ENCODE peak calls at places on chromosomes 4 and X, in nine cellular contexts. One of them, this sample, is unnamed.
A peak's percentile ranks its signal among the peaks of the same experiment; 100 is the strongest.

GRCh38 chrX:1534321-1535168 is 2.4 kb downstream of the P2RY8 start:
- DNase-seq in fibroblast of mammary gland: no peak
- DNase-seq in K562: peak; percentile 43
- DNase-seq in right lobe of liver: no peak
- DNase-seq in cardiac fibroblast: no peak
- DNase-seq in fibroblast of lung: no peak
- DNase-seq in left lung: no peak
- DNase-seq in WERI-Rb-1: peak; percentile 42
- DNase-seq in heart left ventricle: no peak
- DNase-seq in this sample: no peak

GRCh38 chr4:2286904-2287593 is 25.1 kb upstream of the MXD4 start:
- DNase-seq in fibroblast of mammary gland: peak; percentile 52
- DNase-seq in K562: no peak
- DNase-seq in right lobe of liver: peak; percentile 21
- DNase-seq in cardiac fibroblast: no peak
- DNase-seq in fibroblast of lung: no peak
- DNase-seq in left lung: peak; percentile 19
- DNase-seq in WERI-Rb-1: peak; percentile 88
- DNase-seq in heart left ventricle: no peak
- DNase-seq in this sample: no peak

GRCh38 chr4:47122592-47123291 is 91.4 kb downstream of the GABRB1 start:
- DNase-seq in fibroblast of mammary gland: peak; percentile 72
- DNase-seq in K562: peak; percentile 38
- DNase-seq in right lobe of liver: no peak
- DNase-seq in cardiac fibroblast: peak; percentile 86
- DNase-seq in fibroblast of lung: peak; percentile 85
- DNase-seq in left lung: no peak
- DNase-seq in WERI-Rb-1: peak; percentile 79
- DNase-seq in heart left ventricle: peak; percentile 25
- DNase-seq in this sample: peak; percentile 19

GRCh38 chr4:37442062-37442323 is 197.4 kb downstream of the NWD2 start:
- DNase-seq in fibroblast of mammary gland: no peak
- DNase-seq in K562: no peak
- DNase-seq in right lobe of liver: no peak
- DNase-seq in cardiac fibroblast: no peak
- DNase-seq in fibroblast of lung: no peak
- DNase-seq in left lung: no peak
- DNase-seq in WERI-Rb-1: no peak
- DNase-seq in heart left ventricle: no peak
- DNase-seq in this sample: no peak

GRCh38 chr4:152385551-152385950 is 150.3 kb downstream of the FBXW7 start:
- DNase-seq in fibroblast of mammary gland: peak; percentile 44
- DNase-seq in K562: no peak
- DNase-seq in right lobe of liver: no peak
- DNase-seq in cardiac fibroblast: peak; percentile 43
- DNase-seq in fibroblast of lung: peak; percentile 38
- DNase-seq in left lung: no peak
- DNase-seq in WERI-Rb-1: no peak
- DNase-seq in heart left ventricle: no peak
- DNase-seq in this sample: no peak

GRCh38 chr4:122810669-122811068 is 16.0 kb upstream of the FGF2 start:
- DNase-seq in fibroblast of mammary gland: peak; percentile 65
- DNase-seq in K562: no peak
- DNase-seq in right lobe of liver: no peak
- DNase-seq in cardiac fibroblast: peak; percentile 65
- DNase-seq in fibroblast of lung: peak; percentile 61
- DNase-seq in left lung: no peak
- DNase-seq in WERI-Rb-1: no peak
- DNase-seq in heart left ventricle: no peak
- DNase-seq in this sample: no peak

GRCh38 chr4:116480486-116480990 is 604.8 kb downstream of the TRAM1L1 start:
- DNase-seq in fibroblast of mammary gland: no peak
- DNase-seq in K562: no peak
- DNase-seq in right lobe of liver: no peak
- DNase-seq in cardiac fibroblast: no peak
- DNase-seq in fibroblast of lung: no peak
- DNase-seq in left lung: no peak
- DNase-seq in WERI-Rb-1: no peak
- DNase-seq in heart left ventricle: no peak
- DNase-seq in this sample: no peak

GRCh38 chrX:119236599-119237525 is 777 bp downstream of the PGRMC1 start:
- DNase-seq in fibroblast of mammary gland: peak; percentile 68
- DNase-seq in K562: peak; percentile 44
- DNase-seq in right lobe of liver: peak; percentile 63
- DNase-seq in cardiac fibroblast: peak; percentile 61
- DNase-seq in fibroblast of lung: peak; percentile 66
- DNase-seq in left lung: no peak
- DNase-seq in WERI-Rb-1: peak; percentile 33
- DNase-seq in heart left ventricle: no peak
- DNase-seq in this sample: no peak

GRCh38 chr4:149291463-149291862 is 524.2 kb downstream of the IQCM start:
- DNase-seq in fibroblast of mammary gland: peak; percentile 69
- DNase-seq in K562: no peak
- DNase-seq in right lobe of liver: no peak
- DNase-seq in cardiac fibroblast: peak; percentile 45
- DNase-seq in fibroblast of lung: peak; percentile 86
- DNase-seq in left lung: no peak
- DNase-seq in WERI-Rb-1: no peak
- DNase-seq in heart left ventricle: peak; percentile 48
- DNase-seq in this sample: peak; percentile 33

GRCh38 chr4:16187455-16187854 is 38.8 kb downstream of the TAPT1 start:
- DNase-seq in fibroblast of mammary gland: no peak
- DNase-seq in K562: no peak
- DNase-seq in right lobe of liver: no peak
- DNase-seq in cardiac fibroblast: peak; percentile 14
- DNase-seq in fibroblast of lung: no peak
- DNase-seq in left lung: no peak
- DNase-seq in WERI-Rb-1: no peak
- DNase-seq in heart left ventricle: no peak
- DNase-seq in this sample: no peak

GRCh38 chr4:176323511-176324160 is 3.9 kb downstream of the SPCS3 start:
- DNase-seq in fibroblast of mammary gland: no peak
- DNase-seq in K562: no peak
- DNase-seq in right lobe of liver: no peak
- DNase-seq in cardiac fibroblast: peak; percentile 41
- DNase-seq in fibroblast of lung: peak; percentile 29
- DNase-seq in left lung: no peak
- DNase-seq in WERI-Rb-1: no peak
- DNase-seq in heart left ventricle: no peak
- DNase-seq in this sample: no peak

GRCh38 chrX:13898603-13899002 is 81.7 kb upstream of the GPM6B start:
- DNase-seq in fibroblast of mammary gland: peak; percentile 85
- DNase-seq in K562: no peak
- DNase-seq in right lobe of liver: no peak
- DNase-seq in cardiac fibroblast: peak; percentile 73
- DNase-seq in fibroblast of lung: no peak
- DNase-seq in left lung: no peak
- DNase-seq in WERI-Rb-1: no peak
- DNase-seq in heart left ventricle: no peak
- DNase-seq in this sample: no peak

GRCh38 chrX:132774312-132774711 is 184.1 kb downstream of the HS6ST2 start:
- DNase-seq in fibroblast of mammary gland: no peak
- DNase-seq in K562: no peak
- DNase-seq in right lobe of liver: no peak
- DNase-seq in cardiac fibroblast: no peak
- DNase-seq in fibroblast of lung: no peak
- DNase-seq in left lung: no peak
- DNase-seq in WERI-Rb-1: no peak
- DNase-seq in heart left ventricle: no peak
- DNase-seq in this sample: no peak

GRCh38 chr4:52586069-52586468 is 73.0 kb downstream of the USP46 start:
- DNase-seq in fibroblast of mammary gland: no peak
- DNase-seq in K562: no peak
- DNase-seq in right lobe of liver: no peak
- DNase-seq in cardiac fibroblast: no peak
- DNase-seq in fibroblast of lung: no peak
- DNase-seq in left lung: no peak
- DNase-seq in WERI-Rb-1: no peak
- DNase-seq in heart left ventricle: no peak
- DNase-seq in this sample: no peak

GRCh38 chrX:71216446-71216845 is 6.6 kb upstream of the GJB1 start:
- DNase-seq in fibroblast of mammary gland: no peak
- DNase-seq in K562: no peak
- DNase-seq in right lobe of liver: no peak
- DNase-seq in cardiac fibroblast: no peak
- DNase-seq in fibroblast of lung: no peak
- DNase-seq in left lung: no peak
- DNase-seq in WERI-Rb-1: no peak
- DNase-seq in heart left ventricle: no peak
- DNase-seq in this sample: no peak

GRCh38 chrX:43970528-43970927 is 2.7 kb downstream of the NDP start:
- DNase-seq in fibroblast of mammary gland: peak; percentile 81
- DNase-seq in K562: no peak
- DNase-seq in right lobe of liver: no peak
- DNase-seq in cardiac fibroblast: peak; percentile 29
- DNase-seq in fibroblast of lung: no peak
- DNase-seq in left lung: no peak
- DNase-seq in WERI-Rb-1: no peak
- DNase-seq in heart left ventricle: no peak
- DNase-seq in this sample: no peak

DNA sequence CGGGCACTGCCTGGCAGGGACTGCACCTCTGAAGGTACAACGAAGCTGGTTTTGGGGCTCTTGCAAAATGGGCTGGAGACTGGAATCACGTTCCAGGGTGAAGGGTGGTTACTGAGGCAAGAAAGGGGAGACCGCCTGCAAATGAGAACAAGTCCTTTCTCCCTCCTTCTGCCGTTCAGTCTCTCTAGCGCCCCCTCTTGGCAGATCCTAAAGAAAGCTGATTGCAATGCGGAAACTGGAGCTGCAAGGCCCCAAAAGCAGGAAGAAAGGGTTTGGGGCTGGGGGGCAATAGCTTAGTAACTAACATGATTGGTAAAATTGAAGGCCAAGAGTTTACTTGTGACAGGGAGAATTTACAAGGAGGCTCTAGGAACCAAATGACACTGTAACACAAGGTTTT is 222.6 kb upstream of the HAND2 start:
- DNase-seq in fibroblast of mammary gland: peak; percentile 46
- DNase-seq in K562: peak; percentile 56
- DNase-seq in right lobe of liver: no peak
- DNase-seq in cardiac fibroblast: peak; percentile 36
- DNase-seq in fibroblast of lung: no peak
- DNase-seq in left lung: no peak
- DNase-seq in WERI-Rb-1: peak; percentile 75
- DNase-seq in heart left ventricle: no peak
- DNase-seq in this sample: no peak
- TF ChIP-seq CTCF in fibroblast of mammary gland: peak; percentile 64
- TF ChIP-seq CTCF in K562: peak; percentile 72
- TF ChIP-seq CTCF in right lobe of liver: peak; percentile 27
- TF ChIP-seq CTCF in cardiac fibroblast: peak; percentile 51
- TF ChIP-seq CTCF in fibroblast of lung: peak; percentile 38
- TF ChIP-seq CTCF in left lung: no peak
- TF ChIP-seq CTCF in WERI-Rb-1: peak; percentile 85
- TF ChIP-seq CTCF in heart left ventricle: peak; percentile 50
- TF ChIP-seq CTCF in this sample: peak; percentile 55

GRCh38 chr4:144579411-144580020 is 66.4 kb upstream of the HHIP start:
- DNase-seq in fibroblast of mammary gland: peak; percentile 57
- DNase-seq in K562: no peak
- DNase-seq in right lobe of liver: no peak
- DNase-seq in cardiac fibroblast: peak; percentile 90
- DNase-seq in fibroblast of lung: no peak
- DNase-seq in left lung: no peak
- DNase-seq in WERI-Rb-1: no peak
- DNase-seq in heart left ventricle: no peak
- DNase-seq in this sample: no peak
- H3K4me3 ChIP-seq in fibroblast of mammary gland: no peak overlapping the region
- H3K4me3 ChIP-seq in K562: no peak overlapping the region
- H3K4me3 ChIP-seq in right lobe of liver: no peak overlapping the region
- H3K4me3 ChIP-seq in cardiac fibroblast: no peak overlapping the region
- H3K4me3 ChIP-seq in fibroblast of lung: no peak overlapping the region
- H3K4me3 ChIP-seq in left lung: no peak overlapping the region
- H3K4me3 ChIP-seq in WERI-Rb-1: no peak overlapping the region
- H3K4me3 ChIP-seq in heart left ventricle: no peak overlapping the region
- H3K4me3 ChIP-seq in this sample: no peak overlapping the region

GRCh38 chrX:21985332-21985777 is 44.8 kb downstream of the SMS start:
- DNase-seq in fibroblast of mammary gland: peak; percentile 85
- DNase-seq in K562: peak; percentile 75
- DNase-seq in right lobe of liver: no peak
- DNase-seq in cardiac fibroblast: peak; percentile 84
- DNase-seq in fibroblast of lung: peak; percentile 85
- DNase-seq in left lung: no peak
- DNase-seq in WERI-Rb-1: peak; percentile 65
- DNase-seq in heart left ventricle: peak; percentile 36
- DNase-seq in this sample: no peak

GRCh38 chrX:21986596-21986995 is 45.5 kb upstream of the PHEX start:
- DNase-seq in fibroblast of mammary gland: peak; percentile 15
- DNase-seq in K562: no peak
- DNase-seq in right lobe of liver: no peak
- DNase-seq in cardiac fibroblast: peak; percentile 35
- DNase-seq in fibroblast of lung: peak; percentile 40
- DNase-seq in left lung: no peak
- DNase-seq in WERI-Rb-1: no peak
- DNase-seq in heart left ventricle: no peak
- DNase-seq in this sample: no peak

GRCh38 chrX:21978346-21978745 is 37.8 kb downstream of the SMS start:
- DNase-seq in fibroblast of mammary gland: no peak
- DNase-seq in K562: no peak
- DNase-seq in right lobe of liver: no peak
- DNase-seq in cardiac fibroblast: no peak
- DNase-seq in fibroblast of lung: no peak
- DNase-seq in left lung: no peak
- DNase-seq in WERI-Rb-1: no peak
- DNase-seq in heart left ventricle: no peak
- DNase-seq in this sample: no peak

DNA sequence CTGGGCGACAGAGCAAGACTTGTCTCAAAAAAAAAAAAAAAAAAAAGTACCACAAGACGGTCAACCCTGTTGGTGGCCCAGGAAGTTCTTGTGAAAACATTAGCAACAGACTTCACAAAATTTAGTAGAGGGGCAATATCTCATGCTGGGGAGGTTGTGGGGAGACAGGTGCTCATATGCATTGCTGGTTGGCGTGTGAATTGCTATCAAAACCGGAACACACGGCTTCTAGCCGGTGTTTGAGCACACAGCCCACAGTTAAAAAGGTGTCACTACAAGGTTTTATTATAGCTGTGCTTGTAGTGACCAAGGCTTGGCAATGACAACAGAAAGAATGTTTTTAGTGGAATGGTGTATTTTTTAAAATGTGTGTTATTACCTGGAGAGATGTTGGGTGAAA is 41.8 kb downstream of the SMS start:
- DNase-seq in fibroblast of mammary gland: no peak
- DNase-seq in K562: no peak
- DNase-seq in right lobe of liver: no peak
- DNase-seq in cardiac fibroblast: no peak
- DNase-seq in fibroblast of lung: no peak
- DNase-seq in left lung: no peak
- DNase-seq in WERI-Rb-1: no peak
- DNase-seq in heart left ventricle: no peak
- DNase-seq in this sample: no peak
- TF ChIP-seq CTCF in fibroblast of mammary gland: no peak
- TF ChIP-seq CTCF in K562: no peak
- TF ChIP-seq CTCF in right lobe of liver: no peak
- TF ChIP-seq CTCF in cardiac fibroblast: no peak
- TF ChIP-seq CTCF in fibroblast of lung: no peak
- TF ChIP-seq CTCF in left lung: no peak
- TF ChIP-seq CTCF in WERI-Rb-1: no peak
- TF ChIP-seq CTCF in heart left ventricle: no peak
- TF ChIP-seq CTCF in this sample: no peak

DNA sequence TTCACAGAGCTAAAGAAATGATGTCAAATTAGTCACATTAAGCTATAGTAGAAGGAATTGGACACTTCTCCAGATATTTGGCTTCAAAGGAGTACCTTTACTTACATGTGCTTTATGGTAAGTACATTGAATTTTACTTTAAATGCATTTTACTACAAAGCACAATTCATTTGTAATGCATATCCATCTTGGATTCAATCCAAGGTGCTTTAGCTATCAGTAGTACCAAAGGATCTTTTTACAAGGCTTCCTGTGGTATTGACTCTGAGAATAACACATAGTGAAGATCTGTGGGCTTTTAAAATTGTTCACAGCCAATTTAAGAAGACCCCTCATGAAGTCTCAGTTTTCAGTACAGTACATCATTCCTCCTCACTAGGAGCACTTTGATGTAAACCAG is 13.2 kb downstream of the THAP6 start:
- DNase-seq in fibroblast of mammary gland: no peak
- DNase-seq in K562: no peak
- DNase-seq in right lobe of liver: no peak
- DNase-seq in cardiac fibroblast: no peak
- DNase-seq in fibroblast of lung: no peak
- DNase-seq in left lung: no peak
- DNase-seq in WERI-Rb-1: no peak
- DNase-seq in heart left ventricle: no peak
- DNase-seq in this sample: no peak
- H3K4me3 ChIP-seq in fibroblast of mammary gland: no peak overlapping the region
- H3K4me3 ChIP-seq in K562: no peak overlapping the region
- H3K4me3 ChIP-seq in right lobe of liver: no peak overlapping the region
- H3K4me3 ChIP-seq in cardiac fibroblast: no peak overlapping the region
- H3K4me3 ChIP-seq in fibroblast of lung: no peak overlapping the region
- H3K4me3 ChIP-seq in left lung: no peak overlapping the region
- H3K4me3 ChIP-seq in WERI-Rb-1: no peak overlapping the region
- H3K4me3 ChIP-seq in heart left ventricle: no peak overlapping the region
- H3K4me3 ChIP-seq in this sample: no peak overlapping the region

This sample was measured in retinal pigment epithelial cell.